ENCODE peak calls at places on chromosomes 4 and X, in five cellular contexts. Z is GM12878, M is HepG2, A is HCT116, E is K562. W is an unnamed sample.

GRCh38 chr4:16329797-16330134 is 103.5 kb upstream of the TAPT1 start:
- DNase-seq in Z (no peak), M (no peak), A (no peak), E (no peak), W (no peak)

GRCh38 chr4:101793397-101793796 is 2.9 kb downstream of the BANK1 start:
- DNase-seq in Z (no peak), M (no peak), A (no peak), E (no peak), W (no peak)

GRCh38 chr4:3816256-3816825 is 50.2 kb downstream of the ADRA2C start:
- DNase-seq in Z (no peak), M (no peak), A (no peak), E (no peak), W (no peak)

GRCh38 chr4:26748805-26749204 is 111.8 kb upstream of the STIM2 start:
- DNase-seq in Z (no peak), M (no peak), A (no peak), E (no peak), W (no peak)

GRCh38 chrX:25015486-25016360 is at the start of gene ARX:
- DNase-seq in Z (no peak), M (peak; percentile 43), A (peak; percentile 55), E (peak; percentile 91), W (peak; percentile 77)

GRCh38 chr4:16896871-16897270 is 1.6 kb downstream of the LDB2 start:
- DNase-seq in Z (no peak), M (no peak), A (no peak), E (no peak), W (no peak)

GRCh38 chr4:54913751-54914526 is 211.5 kb downstream of the KDR start:
- DNase-seq in Z (no peak), M (peak; percentile 12), A (no peak), E (no peak), W (no peak)

GRCh38 chr4:600850-601515 is 24.4 kb upstream of the PDE6B start:
- DNase-seq in Z (no peak), M (no peak), A (no peak), E (peak; percentile 28), W (no peak)

GRCh38 chr4:116016201-116016600 is 902.8 kb upstream of the NDST4 start:
- DNase-seq in Z (no peak), M (no peak), A (peak; percentile 18), E (no peak), W (no peak)

GRCh38 chrX:65926095-65927019 is 113.5 kb downstream of the VSIG4 start:
- DNase-seq in Z (peak; percentile 48), M (no peak), A (no peak), E (peak; percentile 19), W (no peak)

GRCh38 chr4:141636771-141637460 is 533 bp downstream of the IL15 start:
- DNase-seq in Z (no peak), M (no peak), A (peak; percentile 18), E (no peak), W (peak; percentile 3)

GRCh38 chr4:45442466-45442865 is 681.4 kb downstream of the GABRG1 start:
- DNase-seq in Z (no peak), M (no peak), A (no peak), E (no peak), W (no peak)

GRCh38 chr4:132284910-132285426 is 864.1 kb upstream of the PCDH10 start:
- DNase-seq in Z (no peak), M (no peak), A (no peak), E (no peak), W (no peak)

GRCh38 chrX:8868070-8868795 is 67.0 kb upstream of the FAM9A start:
- DNase-seq in Z (no peak), M (no peak), A (no peak), E (no peak), W (no peak)

GRCh38 chr4:25792200-25792791 is 70.5 kb downstream of the SEL1L3 start:
- DNase-seq in Z (no peak), M (peak; percentile 51), A (peak; percentile 51), E (peak; percentile 30), W (no peak)

GRCh38 chrX:44447214-44447613 is 95.4 kb downstream of the FUNDC1 start:
- DNase-seq in Z (no peak), M (no peak), A (no peak), E (no peak), W (no peak)

GRCh38 chrX:20620301-20620700 is 353.6 kb upstream of the RPS6KA3 start:
- DNase-seq in Z (no peak), M (no peak), A (peak; percentile 13), E (no peak), W (no peak)

GRCh38 chr4:87913871-87914270 is 61.6 kb upstream of the SPP1 start:
- DNase-seq in Z (no peak), M (no peak), A (no peak), E (no peak), W (no peak)

GRCh38 chrX:102546818-102547493 is 30.4 kb upstream of the TMSB15A start:
- DNase-seq in Z (no peak), M (no peak), A (no peak), E (no peak), W (no peak)

GRCh38 chr4:24857996-24858395 is 54.8 kb downstream of the CCDC149 start:
- DNase-seq in Z (no peak), M (no peak), A (no peak), E (no peak), W (no peak)

GRCh38 chr4:161564230-161564834 is 599.5 kb downstream of the FSTL5 start:
- DNase-seq in Z (no peak), M (no peak), A (no peak), E (no peak), W (no peak)

DNA sequence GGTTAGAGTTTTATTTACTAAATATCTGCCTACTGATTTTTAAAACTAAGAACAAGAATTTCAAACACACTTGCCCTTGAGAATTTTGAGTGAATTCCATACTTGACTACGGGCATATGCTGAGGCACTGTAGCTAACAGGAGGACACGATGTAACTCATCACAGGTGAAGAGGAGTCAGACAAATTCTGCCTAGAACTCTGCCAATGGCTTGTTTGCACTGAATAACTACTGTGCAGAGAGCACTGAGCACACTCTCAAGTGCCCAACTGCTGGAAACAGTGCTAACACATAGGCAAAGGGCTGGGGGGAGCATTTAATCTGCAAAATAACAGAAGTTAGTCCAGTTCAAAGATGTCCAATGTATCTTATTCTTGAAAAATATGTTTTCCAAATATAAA is 104.4 kb downstream of the WDFY3 start:
- DNase-seq in Z (no peak), M (no peak), A (no peak), E (no peak), W (no peak)
- TF ChIP-seq SRF in Z (no peak), M (no peak), A (no peak), E (no peak), W (no peak)

GRCh38 chr4:151661873-151662272 is 98.9 kb downstream of the GATB start:
- DNase-seq in Z (no peak), M (no peak), A (no peak), E (no peak), W (no peak)

GRCh38 chr4:151658959-151659593 is 101.7 kb downstream of the GATB start:
- DNase-seq in Z (no peak), M (no peak), A (no peak), E (no peak), W (no peak)

GRCh38 chr4:151657896-151658295 is 102.9 kb downstream of the GATB start:
- DNase-seq in Z (no peak), M (no peak), A (no peak), E (no peak), W (no peak)

GRCh38 chr4:151660676-151661075 is 100.1 kb downstream of the GATB start:
- DNase-seq in Z (no peak), M (no peak), A (no peak), E (no peak), W (no peak)

GRCh38 chr4:151659631-151660030 is 101.2 kb downstream of the GATB start:
- DNase-seq in Z (no peak), M (no peak), A (no peak), E (no peak), W (no peak)
- TF ChIP-seq SRF in Z (no peak), M (no peak), A (no peak), E (no peak), W (no peak)

GRCh38 chrX:116111934-116112595 is 58.5 kb upstream of the AGTR2 start:
- DNase-seq in Z (no peak), M (no peak), A (no peak), E (no peak), W (no peak)

GRCh38 chrX:116111497-116111896 is 59.0 kb upstream of the AGTR2 start:
- DNase-seq in Z (no peak), M (no peak), A (no peak), E (no peak), W (no peak)

GRCh38 chrX:116114999-116115398 is 55.5 kb upstream of the AGTR2 start:
- DNase-seq in Z (no peak), M (no peak), A (no peak), E (no peak), W (no peak)
- TF ChIP-seq SRF in Z (no peak), M (no peak), A (no peak), E (no peak), W (no peak)

GRCh38 chrX:53483838-53484420 is 49.8 kb upstream of the HSD17B10 start:
- DNase-seq in Z (no peak), M (no peak), A (no peak), E (no peak), W (no peak)
- TF ChIP-seq SRF in Z (no peak), M (no peak), A (no peak), E (no peak), W (no peak)

GRCh38 chr4:35541888-35542213 is 702.5 kb downstream of the ARAP2 start:
- DNase-seq in Z (no peak), M (peak; percentile 10), A (no peak), E (no peak), W (no peak)
- TF ChIP-seq SRF in Z (no peak), M (no peak), A (no peak), E (no peak), W (no peak)

DNA sequence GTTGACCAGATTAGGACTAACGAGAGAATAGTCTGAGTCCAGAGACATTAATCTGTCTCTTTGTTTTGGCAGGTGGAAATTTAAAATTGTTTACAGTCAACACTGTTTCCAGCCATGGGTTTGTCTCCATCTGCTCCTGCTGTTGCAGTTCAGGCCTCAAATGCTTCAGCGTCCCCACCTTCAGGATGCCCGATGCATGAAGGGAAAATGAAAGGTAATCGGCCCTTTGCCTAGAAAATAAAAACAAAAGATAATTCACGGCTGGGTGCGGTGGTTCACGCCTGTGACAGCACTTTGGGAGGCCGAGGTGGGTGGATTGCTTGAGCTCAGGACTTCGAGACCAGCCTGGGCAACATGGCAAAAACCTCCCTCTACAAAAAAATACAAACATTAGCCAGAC is 815 bp downstream of the HCCS start:
- DNase-seq in Z (no peak), M (no peak), A (no peak), E (no peak), W (no peak)
- TF ChIP-seq SRF in Z (no peak), M (no peak), A (no peak), E (no peak), W (no peak)

GRCh38 chr4:77188498-77189187 is 31.6 kb downstream of the CCNG2 start:
- DNase-seq in Z (no peak), M (no peak), A (no peak), E (no peak), W (no peak)

GRCh38 chr4:77184961-77185360 is 28.0 kb downstream of the CCNG2 start:
- DNase-seq in Z (no peak), M (no peak), A (no peak), E (no peak), W (no peak)

GRCh38 chr4:77190053-77190452 is 33.0 kb downstream of the CCNG2 start:
- DNase-seq in Z (no peak), M (no peak), A (no peak), E (no peak), W (no peak)

GRCh38 chr4:77185681-77186080 is 28.7 kb downstream of the CCNG2 start:
- DNase-seq in Z (no peak), M (no peak), A (no peak), E (no peak), W (no peak)

GRCh38 chr4:77187231-77187630 is 30.2 kb downstream of the CCNG2 start:
- DNase-seq in Z (no peak), M (no peak), A (no peak), E (no peak), W (no peak)
- TF ChIP-seq SRF in Z (no peak), M (no peak), A (no peak), E (no peak), W (no peak)